ENCODE peak calls at places on chromosomes 12 and 14, in six cellular contexts. J, D, T, E, P and B are unnamed samples.

GRCh38 chr12:54736549-54736948 is 88.4 kb upstream of the DCD start:
- DNase-seq in J (no peak), D (no peak), T (no peak), E (no peak), P (no peak), B (no peak)

GRCh38 chr14:92513966-92514843 is 624 bp downstream of the RIN3 start:
- DNase-seq in J (peak), D (no peak), T (no peak), E (peak), P (peak), B (no peak)

GRCh38 chr12:75488553-75488952 is 8.0 kb downstream of the GLIPR1 start:
- DNase-seq in J (peak), D (no peak), T (no peak), E (no peak), P (peak), B (no peak)

GRCh38 chr12:42935756-42936155 is 346.2 kb upstream of the PRICKLE1 start:
- DNase-seq in J (no peak), D (no peak), T (no peak), E (no peak), P (no peak), B (peak)

GRCh38 chr12:11482955-11483354 is 87.6 kb upstream of the PRB2 start:
- DNase-seq in J (no peak), D (no peak), T (no peak), E (no peak), P (peak), B (no peak)

GRCh38 chr12:108657130-108657745 is 23.5 kb upstream of the SELPLG start:
- DNase-seq in J (no peak), D (no peak), T (no peak), E (no peak), P (no peak), B (no peak)

GRCh38 chr12:27509032-27509431 is 15.0 kb upstream of the PPFIBP1 start:
- DNase-seq in J (no peak), D (no peak), T (no peak), E (no peak), P (no peak), B (no peak)

GRCh38 chr12:3207858-3208257 is 130.7 kb downstream of the TSPAN9 start:
- DNase-seq in J (no peak), D (no peak), T (no peak), E (no peak), P (no peak), B (no peak)

GRCh38 chr12:114286145-114286544 is 119.8 kb downstream of the TBX5 start:
- DNase-seq in J (no peak), D (no peak), T (no peak), E (no peak), P (no peak), B (no peak)

GRCh38 chr12:117098361-117099217 is 627 bp downstream of the TESC start:
- DNase-seq in J (no peak), D (no peak), T (no peak), E (peak), P (no peak), B (no peak)

GRCh38 chr14:101820283-101820798 is 58.8 kb downstream of the PPP2R5C start:
- DNase-seq in J (no peak), D (no peak), T (no peak), E (no peak), P (no peak), B (no peak)

GRCh38 chr14:89899917-89900680 is 54.4 kb downstream of the EFCAB11 start:
- DNase-seq in J (no peak), D (no peak), T (no peak), E (peak), P (peak), B (no peak)

GRCh38 chr12:93198086-93198485 is 179.6 kb upstream of the NUDT4 start:
- DNase-seq in J (peak), D (no peak), T (no peak), E (no peak), P (peak), B (no peak)

GRCh38 chr12:64590183-64590582 is 20.1 kb upstream of the RASSF3 start:
- DNase-seq in J (no peak), D (no peak), T (no peak), E (no peak), P (no peak), B (no peak)

GRCh38 chr12:7351177-7351576 is 47.3 kb downstream of the ACSM4 start:
- DNase-seq in J (no peak), D (no peak), T (no peak), E (no peak), P (no peak), B (no peak)

GRCh38 chr14:21039585-21040369 is 2.4 kb upstream of the RNASE7 start:
- DNase-seq in J (peak), D (peak), T (no peak), E (peak), P (peak), B (no peak)

GRCh38 chr12:41433460-41433859 is 245.3 kb downstream of the PDZRN4 start:
- DNase-seq in J (no peak), D (no peak), T (no peak), E (no peak), P (no peak), B (no peak)
- TF ChIP-seq CTCF in J (no peak), D (no peak), T (no peak), E (no peak), P (no peak), B (no peak)

DNA sequence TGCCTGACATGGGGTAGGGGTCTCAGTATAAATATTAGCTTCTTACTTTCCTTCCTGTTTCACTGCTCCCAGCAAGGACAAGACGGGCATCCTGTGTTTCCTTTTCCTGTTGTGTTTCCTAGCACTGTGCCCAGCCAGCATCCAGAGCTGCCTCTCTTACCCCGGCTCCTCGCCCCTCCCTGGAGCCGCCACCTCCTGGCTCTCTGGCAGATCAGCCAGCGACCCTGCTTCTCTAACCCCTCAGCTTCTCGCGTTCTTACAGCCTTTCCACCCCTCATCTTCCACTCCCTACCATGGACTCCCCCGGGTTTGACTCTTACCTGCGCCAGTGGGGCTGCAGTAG is 17.8 kb downstream of the HDAC7 start:
- DNase-seq in J (no peak), D (no peak), T (no peak), E (no peak), P (no peak), B (no peak)
- TF ChIP-seq CTCF in J (no peak), D (no peak), T (no peak), E (no peak), P (no peak), B (no peak)

GRCh38 chr14:36449903-36450302 is 70.1 kb downstream of the NKX2-1 start:
- DNase-seq in J (no peak), D (no peak), T (no peak), E (no peak), P (no peak), B (no peak)
- TF ChIP-seq CTCF in J (no peak), D (no peak), T (no peak), E (no peak), P (no peak), B (no peak)

GRCh38 chr12:40224439-40225291 is at the start of gene LRRK2:
- DNase-seq in J (peak), D (peak), T (peak), E (peak), P (peak), B (peak)
- TF ChIP-seq CTCF in J (no peak), D (no peak), T (peak), E (no peak), P (no peak), B (no peak)